ENCODE peak calls at places on chromosomes 13 and 19, in seven cellular contexts. G is prostate gland, E is suprapubic skin, B is transverse colon, D is endothelial cell of umbilical vein, Z is stomach, L is breast epithelium. V is an unnamed sample.

GRCh38 chr19:43778651-43779050 is 2.1 kb downstream of the KCNN4 start:
- DNase-seq in Z (no peak), L (no peak), G (no peak), B (no peak), D (no peak), E (no peak), V (no peak)

GRCh38 chr13:24083722-24084421 is 76.6 kb upstream of the SPATA13 start:
- DNase-seq in L (no peak), Z (no peak), G (no peak), E (no peak), D (no peak), B (no peak), V (no peak)

GRCh38 chr13:94454906-94455305 is 24.6 kb downstream of the DCT start:
- DNase-seq in B (no peak), G (no peak), E (no peak), D (no peak), L (no peak), Z (no peak), V (no peak)

GRCh38 chr13:76790519-76791289 is 95.5 kb downstream of the KCTD12 start:
- DNase-seq in L (no peak), G (no peak), B (no peak), E (no peak), Z (no peak), D (peak), V (no peak)

GRCh38 chr19:48698046-48698445 is 2.3 kb downstream of the FUT2 start:
- DNase-seq in D (peak), Z (peak), E (no peak), L (no peak), B (peak), G (no peak), V (no peak)

GRCh38 chr19:54388001-54388802 is 23.5 kb upstream of the LAIR1 start:
- DNase-seq in Z (no peak), D (peak), G (no peak), B (peak), L (no peak), E (no peak), V (peak)

GRCh38 chr19:3335431-3336350 is 30.7 kb upstream of the NFIC start:
- DNase-seq in Z (peak), E (peak), L (no peak), B (peak), D (no peak), G (no peak), V (no peak)

GRCh38 chr19:41706741-41707501 is 1.5 kb upstream of the CEACAM5 start:
- DNase-seq in B (peak), L (peak), Z (peak), D (peak), E (no peak), G (peak), V (peak)

GRCh38 chr19:18858906-18859646 is 27.3 kb downstream of the UPF1 start:
- DNase-seq in Z (no peak), B (no peak), G (no peak), E (peak), L (no peak), D (no peak), V (no peak)

GRCh38 chr19:42378225-42378929 is 11.7 kb downstream of the CNFN start:
- DNase-seq in Z (no peak), G (no peak), E (no peak), D (no peak), L (no peak), B (no peak), V (no peak)

GRCh38 chr19:43432866-43433673 is 18.4 kb downstream of the TEX101 start:
- DNase-seq in B (peak), E (no peak), D (peak), G (peak), L (peak), Z (peak), V (no peak)

GRCh38 chr13:76512676-76513277 is 373.4 kb downstream of the KCTD12 start:
- DNase-seq in Z (no peak), B (no peak), G (no peak), L (no peak), E (no peak), D (peak), V (no peak)

GRCh38 chr19:36719687-36720556 is 32.5 kb downstream of the ZNF567 start:
- DNase-seq in L (no peak), Z (no peak), D (peak), G (no peak), B (no peak), E (no peak), V (no peak)

GRCh38 chr13:95201814-95202521 is 99.3 kb downstream of the ABCC4 start:
- DNase-seq in B (no peak), L (no peak), D (peak), G (no peak), E (no peak), Z (no peak), V (peak)

GRCh38 chr19:33460221-33460908 is 61.2 kb downstream of the PEPD start:
- DNase-seq in Z (no peak), D (no peak), E (no peak), G (no peak), B (no peak), L (peak), V (no peak)

GRCh38 chr13:88744289-88744688 is 1073.1 kb downstream of the SLITRK5 start:
- DNase-seq in D (no peak), Z (no peak), G (no peak), L (no peak), E (no peak), B (no peak), V (no peak)
- TF ChIP-seq CTCF in D (no peak), Z (no peak), G (no peak), L (no peak), E (no peak), B (no peak), V (no peak)

DNA sequence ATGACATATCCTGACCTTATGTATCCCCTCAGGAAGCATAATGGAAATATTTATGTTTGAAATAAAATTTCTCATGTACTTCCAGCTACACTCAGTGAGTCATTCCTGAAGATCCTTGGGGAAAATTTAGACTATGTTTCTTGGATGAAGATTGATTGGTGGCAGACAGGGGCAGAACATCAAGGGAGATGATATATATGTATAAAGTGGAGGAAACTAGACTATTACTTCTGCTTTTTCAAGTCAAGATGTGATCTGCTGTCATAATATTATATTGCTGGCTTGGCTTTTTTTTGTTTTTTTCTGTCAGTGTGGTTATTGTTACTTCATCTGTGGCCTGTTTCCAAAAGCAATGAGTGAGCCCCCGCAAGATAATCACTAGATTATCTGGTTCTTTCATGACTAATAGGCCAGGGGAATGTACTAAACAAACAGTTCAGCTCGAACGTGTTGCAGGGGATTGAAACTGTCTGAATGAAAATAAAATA is 87.2 kb upstream of the TNFSF11 start:
- DNase-seq in L (no peak), D (peak), B (no peak), E (no peak), Z (no peak), G (no peak), V (no peak)
- TF ChIP-seq POLR2AphosphoS5 in L (no peak), D (peak), B (no peak), E (no peak), Z (no peak), G (no peak), V (no peak)

GRCh38 chr19:50490991-50491472 is 14.4 kb upstream of the GARIN5A start:
- DNase-seq in D (no peak), L (no peak), E (no peak), Z (no peak), B (no peak), G (no peak), V (no peak)
- H3K27ac ChIP-seq in D (no peak), L (no peak), E (no peak), Z (no peak), B (no peak), G (no peak), V (no peak)

DNA sequence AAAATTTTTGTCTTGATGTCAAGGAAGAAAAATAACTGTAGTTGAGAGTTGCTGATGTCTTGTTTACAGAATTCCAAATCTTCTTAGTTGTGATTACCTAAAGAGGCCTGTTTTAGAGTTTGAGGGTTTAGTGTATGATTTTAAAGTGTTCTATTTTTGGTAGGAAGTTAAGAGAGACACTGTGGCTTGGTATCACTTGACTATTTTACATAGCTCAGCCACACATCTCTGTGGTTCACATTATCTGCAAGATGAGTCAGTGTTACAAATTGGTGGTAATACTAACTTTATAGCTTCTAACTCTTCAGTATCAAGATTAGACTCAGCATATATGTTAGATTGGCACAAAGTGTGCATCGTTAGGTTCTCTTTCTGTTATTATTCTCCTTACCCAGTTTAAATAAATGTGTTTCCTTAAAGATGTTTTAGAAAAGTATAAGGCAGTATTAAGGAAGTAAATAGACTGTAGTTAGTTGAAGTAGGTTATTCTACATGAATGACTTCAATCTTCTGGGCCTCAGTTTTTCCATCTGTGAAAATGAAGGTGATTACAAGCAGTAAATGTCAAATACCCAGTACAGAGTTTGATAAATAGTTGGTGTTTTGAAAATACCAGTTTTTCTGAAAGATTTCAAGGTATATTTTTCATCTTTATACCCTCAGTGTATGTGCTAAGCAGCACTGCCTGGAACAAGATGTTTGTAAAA is 33.4 kb downstream of the COG6 start:
- DNase-seq in D (no peak), E (no peak), Z (no peak), B (no peak), G (no peak), L (no peak), V (no peak)
- TF ChIP-seq CTCF in D (no peak), E (no peak), Z (no peak), B (no peak), G (no peak), L (no peak), V (no peak)

DNA sequence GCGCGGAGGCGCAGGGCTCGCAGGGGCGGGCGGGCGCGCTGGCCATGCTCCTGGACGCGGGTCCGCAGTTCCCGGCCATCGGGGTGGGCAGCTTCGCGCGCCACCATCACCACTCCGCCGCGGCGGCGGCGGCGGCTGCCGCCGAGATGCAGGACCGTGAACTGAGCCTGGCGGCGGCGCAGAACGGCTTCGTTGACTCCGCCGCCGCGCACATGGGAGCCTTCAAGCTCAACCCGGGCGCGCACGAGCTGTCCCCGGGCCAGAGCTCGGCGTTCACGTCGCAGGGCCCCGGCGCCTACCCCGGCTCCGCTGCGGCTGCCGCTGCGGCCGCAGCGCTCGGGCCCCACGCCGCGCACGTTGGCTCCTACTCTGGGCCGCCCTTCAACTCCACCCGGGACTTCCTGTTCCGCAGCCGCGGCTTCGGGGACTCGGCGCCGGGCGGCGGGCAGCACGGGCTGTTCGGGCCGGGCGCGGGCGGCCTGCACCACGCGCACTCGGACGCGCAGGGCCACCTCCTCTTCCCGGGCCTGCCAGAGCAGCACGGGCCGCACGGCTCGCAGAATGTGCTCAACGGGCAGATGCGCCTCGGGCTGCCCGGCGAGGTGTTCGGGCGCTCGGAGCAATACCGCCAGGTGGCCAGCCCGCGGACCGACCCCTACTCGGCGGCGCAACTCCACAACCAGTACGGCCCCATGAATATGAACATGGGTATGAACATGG is 597 bp downstream of the ZIC2 start:
- DNase-seq in Z (no peak), E (no peak), G (no peak), D (no peak), B (no peak), L (no peak), V (no peak)
- TF ChIP-seq POLR2AphosphoS5 in Z (no peak), E (no peak), G (no peak), D (no peak), B (no peak), L (no peak), V (no peak)

GRCh38 chr13:112720251-112720650 is 30.4 kb downstream of the ATP11A start:
- DNase-seq in Z (no peak), E (peak), B (no peak), D (no peak), L (no peak), G (no peak), V (no peak)

GRCh38 chr13:112722433-112723250 is 32.8 kb downstream of the ATP11A start:
- DNase-seq in G (no peak), B (no peak), Z (peak), L (no peak), E (peak), D (peak), V (no peak)

GRCh38 chr13:112720814-112721197 is 31.0 kb downstream of the ATP11A start:
- DNase-seq in E (peak), G (no peak), Z (no peak), B (no peak), L (no peak), D (no peak), V (no peak)

GRCh38 chr13:112719556-112719955 is 29.7 kb downstream of the ATP11A start:
- DNase-seq in L (no peak), G (no peak), E (no peak), Z (no peak), D (no peak), B (no peak), V (no peak)

DNA sequence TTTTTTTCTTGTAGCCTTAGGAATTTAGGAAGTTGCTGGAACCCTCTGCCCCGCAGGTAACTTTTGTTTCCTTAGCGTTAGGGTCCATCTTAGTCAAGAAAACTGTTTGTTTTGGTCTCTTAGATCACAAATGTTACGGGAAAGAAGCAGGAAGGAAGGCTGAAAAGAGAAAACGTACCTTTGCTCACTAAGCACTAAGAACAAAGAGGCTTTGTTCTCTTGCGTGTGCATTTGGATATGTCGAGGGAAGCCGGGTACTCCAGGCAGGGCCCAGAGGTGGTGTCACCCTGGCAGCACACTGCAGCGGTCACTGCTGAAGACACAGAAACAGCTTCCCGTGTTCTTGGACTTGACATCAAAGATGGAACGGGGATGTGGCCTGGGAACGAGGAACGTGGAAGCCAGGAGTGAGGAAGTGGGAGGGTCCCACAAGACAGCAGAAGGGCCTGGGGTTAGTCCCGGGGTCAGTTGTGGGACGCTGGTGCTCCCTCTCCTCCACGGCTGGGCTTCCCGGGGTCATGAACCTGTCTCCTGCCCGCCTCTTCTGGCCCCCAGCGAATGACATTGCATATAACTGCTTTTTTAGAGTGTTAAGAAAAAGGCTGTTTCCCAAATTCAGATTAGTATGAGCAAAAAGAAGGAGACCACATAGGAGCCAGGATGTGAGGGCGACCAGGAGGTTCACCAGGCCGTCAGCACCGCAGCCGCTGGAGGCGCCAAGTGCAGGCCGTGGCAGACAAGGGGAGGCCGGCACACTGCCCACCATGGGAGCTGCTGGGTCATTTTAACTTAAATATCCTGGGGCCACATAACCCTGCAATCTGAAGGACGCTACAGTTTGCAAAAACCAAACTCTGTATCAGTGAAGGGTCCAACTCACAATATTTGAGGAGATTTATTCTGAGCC is 31.6 kb downstream of the ATP11A start:
- DNase-seq in L (no peak), E (peak), Z (no peak), D (peak), G (no peak), B (no peak), V (no peak)
- H3K27ac ChIP-seq in L (peak), E (no peak), Z (peak), D (peak), G (no peak), B (no peak), V (no peak)

GRCh38 chr13:84870190-84870589 is 929.0 kb downstream of the SLITRK6 start:
- DNase-seq in E (no peak), G (no peak), L (no peak), D (no peak), B (no peak), Z (no peak), V (peak)
- TF ChIP-seq CTCF in E (no peak), G (no peak), L (no peak), D (no peak), B (no peak), Z (no peak), V (peak)

GRCh38 chr19:536031-536880 is 4.7 kb downstream of the CDC34 start:
- DNase-seq in G (no peak), Z (no peak), B (peak), D (no peak), L (no peak), E (no peak), V (no peak)

GRCh38 chr19:539429-540030 is 4.3 kb upstream of the GZMM start:
- DNase-seq in G (no peak), L (no peak), D (no peak), Z (no peak), B (no peak), E (no peak), V (no peak)

GRCh38 chr19:538641-539428 is 5.0 kb upstream of the GZMM start:
- DNase-seq in Z (no peak), G (no peak), B (no peak), L (no peak), D (no peak), E (no peak), V (no peak)

GRCh38 chr19:535017-535835 is 3.7 kb downstream of the CDC34 start:
- DNase-seq in G (no peak), D (no peak), B (peak), E (no peak), L (no peak), Z (no peak), V (no peak)

DNA sequence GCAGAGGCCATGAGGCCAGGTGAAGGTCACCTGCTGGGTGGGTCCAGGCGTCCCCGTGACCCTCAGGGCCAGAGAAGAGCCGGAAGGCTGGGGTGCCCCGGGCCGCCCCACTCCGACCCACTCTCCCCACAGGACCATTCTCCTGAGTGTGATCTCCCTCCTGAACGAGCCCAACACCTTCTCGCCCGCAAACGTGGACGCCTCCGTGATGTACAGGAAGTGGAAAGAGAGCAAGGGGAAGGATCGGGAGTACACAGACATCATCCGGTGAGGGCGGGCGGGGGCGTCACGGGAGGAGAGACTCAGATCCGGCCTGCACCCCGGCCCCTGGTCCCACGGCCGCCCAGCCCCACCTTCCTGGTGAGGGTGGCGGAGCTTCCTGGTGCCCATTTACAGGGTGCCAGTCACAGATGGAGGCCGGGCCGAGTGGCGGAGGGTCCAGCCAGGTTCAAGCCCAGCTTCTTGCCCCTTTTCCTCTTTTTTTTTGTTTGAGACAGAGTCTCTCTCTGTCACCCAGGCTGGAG is 5.4 kb downstream of the CDC34 start:
- DNase-seq in B (no peak), E (no peak), D (no peak), G (no peak), L (no peak), Z (no peak), V (no peak)
- TF ChIP-seq POLR2AphosphoS5 in B (no peak), E (no peak), D (no peak), G (no peak), L (no peak), Z (no peak), V (no peak)

DNA sequence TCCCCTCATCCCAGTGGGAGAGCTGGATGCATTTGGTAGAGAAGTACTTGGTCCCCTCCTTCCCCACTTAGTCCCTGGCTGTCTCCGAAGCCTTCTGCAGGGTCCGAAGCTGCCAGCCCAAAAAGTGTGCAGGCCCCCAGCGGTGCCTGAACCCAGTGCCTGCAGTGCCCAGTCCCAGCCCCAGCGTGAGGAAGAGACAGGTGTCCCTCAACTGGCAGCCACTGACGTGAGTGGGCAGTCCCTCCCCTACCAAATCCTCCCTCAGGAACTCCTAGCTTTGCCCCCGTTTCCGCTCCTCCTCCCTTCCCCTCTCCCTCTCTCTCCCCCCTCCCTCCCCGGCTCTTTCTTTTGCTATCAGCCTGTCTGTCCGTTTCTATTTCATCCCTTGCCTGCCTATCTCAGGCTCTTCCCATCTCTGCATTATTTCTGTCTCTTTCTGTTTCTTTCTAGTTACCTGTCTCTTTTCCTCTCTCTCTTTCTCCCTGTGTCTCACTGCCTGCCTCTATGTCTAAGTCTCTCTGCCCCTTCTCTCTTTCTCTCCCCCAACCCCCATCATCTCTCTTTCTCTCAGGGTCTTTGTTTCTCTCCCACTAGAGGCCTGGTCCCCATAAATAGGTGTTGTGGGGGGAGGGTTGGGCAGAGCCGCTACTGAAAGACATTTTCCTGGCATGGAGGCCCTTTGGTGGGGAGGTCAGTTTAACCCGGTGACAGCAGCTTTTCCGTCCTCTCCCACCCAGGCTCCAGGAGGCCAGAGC is 1.7 kb upstream of the LTBP4 start:
- DNase-seq in E (no peak), B (no peak), Z (no peak), L (no peak), D (no peak), G (no peak), V (no peak)
- H3K27ac ChIP-seq in E (peak), B (peak), Z (peak), L (peak), D (no peak), G (peak), V (no peak)

V was measured in HL-60.